ENCODE peak calls at places on chromosomes 16 and 17, in eight cellular contexts. P, L, K, W, M, H, G and O are unnamed samples.

GRCh38 chr16:21950782-21951521 is 2.2 kb upstream of the UQCRC2 start:
- DNase-seq in K (no peak), H (no peak), P (peak; percentile 19), L (no peak), G (peak; percentile 54), W (no peak), M (no peak), O (no peak)

GRCh38 chr16:50497592-50497991 is 50.6 kb upstream of the NKD1 start:
- DNase-seq in K (no peak), L (no peak), H (peak; percentile 0), M (no peak), W (peak; percentile 29), G (no peak), P (no peak), O (no peak)

GRCh38 chr17:12342609-12343248 is 322.1 kb downstream of the MAP2K4 start:
- DNase-seq in K (no peak), M (peak; percentile 54), L (no peak), H (no peak), G (no peak), W (peak; percentile 96), P (peak; percentile 23), O (no peak)

GRCh38 chr16:78227855-78228254 is 128.4 kb downstream of the WWOX start:
- DNase-seq in W (peak; percentile 66), G (no peak), K (no peak), P (no peak), L (no peak), H (no peak), M (no peak), O (no peak)

GRCh38 chr16:85258616-85259015 is 146.3 kb upstream of the CIBAR2 start:
- DNase-seq in H (no peak), P (peak; percentile 23), M (no peak), W (no peak), L (no peak), G (no peak), K (no peak), O (no peak)

GRCh38 chr16:79169239-79169638 is 431.3 kb downstream of the MAF start:
- DNase-seq in W (peak; percentile 85), K (no peak), L (no peak), M (no peak), P (peak; percentile 84), G (no peak), H (no peak), O (no peak)

GRCh38 chr16:87340198-87340597 is 23.0 kb upstream of the C16orf95 start:
- DNase-seq in H (no peak), W (no peak), M (no peak), G (no peak), K (no peak), L (no peak), P (no peak), O (no peak)

GRCh38 chr16:52446076-52446475 is 100.9 kb downstream of the TOX3 start:
- DNase-seq in W (no peak), G (no peak), M (no peak), P (no peak), L (no peak), K (no peak), H (no peak), O (no peak)

GRCh38 chr17:75983501-75984181 is 4.6 kb downstream of the TEN1 start:
- DNase-seq in K (no peak), L (no peak), H (no peak), M (no peak), W (peak; percentile 98), P (no peak), G (peak; percentile 42), O (no peak)

GRCh38 chr17:17395246-17395802 is 81.5 kb upstream of the MED9 start:
- DNase-seq in P (no peak), M (no peak), G (no peak), L (peak; percentile 44), K (no peak), H (no peak), W (peak; percentile 36), O (no peak)

GRCh38 chr16:52578829-52579193 is 31.9 kb upstream of the TOX3 start:
- DNase-seq in P (no peak), W (no peak), L (no peak), G (no peak), K (no peak), H (no peak), M (no peak), O (no peak)

GRCh38 chr16:27770271-27771196 is 220.6 kb downstream of the KATNIP start:
- DNase-seq in K (no peak), G (no peak), P (no peak), M (no peak), H (no peak), L (no peak), W (no peak), O (no peak)

GRCh38 chr16:30548392-30549255 is 9.6 kb downstream of the ZNF764 start:
- DNase-seq in K (no peak), P (no peak), L (no peak), G (no peak), H (no peak), W (no peak), M (no peak), O (no peak)

GRCh38 chr17:49557204-49558024 is 18.3 kb upstream of the NXPH3 start:
- DNase-seq in G (peak; percentile 71), W (peak; percentile 87), P (peak; percentile 61), H (no peak), K (peak; percentile 32), L (no peak), M (no peak), O (no peak)

GRCh38 chr16:11992594-11993524 is 16.3 kb downstream of the SNX29 start:
- DNase-seq in M (no peak), K (no peak), G (no peak), W (no peak), H (no peak), P (no peak), L (no peak), O (no peak)

GRCh38 chr17:68675723-68676122 is 74.6 kb upstream of the FAM20A start:
- DNase-seq in H (no peak), P (no peak), L (no peak), G (no peak), W (peak; percentile 27), M (no peak), K (no peak), O (no peak)

GRCh38 chr17:80872999-80873951 is 118.4 kb upstream of the CHMP6 start:
- DNase-seq in W (peak; percentile 90), P (no peak), H (no peak), L (no peak), M (peak; percentile 6), G (no peak), K (no peak), O (no peak)

GRCh38 chr16:65790768-65791167 is 575.7 kb upstream of the CDH5 start:
- DNase-seq in M (no peak), W (no peak), G (no peak), H (no peak), K (no peak), P (no peak), L (no peak), O (no peak)

GRCh38 chr17:59840908-59841666 is 51.7 kb downstream of the TUBD1 start:
- DNase-seq in W (no peak), P (no peak), G (peak; percentile 79), M (no peak), K (no peak), H (no peak), L (no peak), O (no peak)

GRCh38 chr16:73976661-73977060 is 320.0 kb upstream of the PSMD7 start:
- DNase-seq in H (no peak), P (no peak), W (no peak), K (no peak), G (no peak), L (no peak), M (no peak), O (no peak)

GRCh38 chr17:45325810-45326209 is 9.0 kb upstream of the MAP3K14 start:
- DNase-seq in K (no peak), G (no peak), W (peak; percentile 34), H (no peak), L (no peak), P (no peak), M (no peak), O (no peak)

DNA sequence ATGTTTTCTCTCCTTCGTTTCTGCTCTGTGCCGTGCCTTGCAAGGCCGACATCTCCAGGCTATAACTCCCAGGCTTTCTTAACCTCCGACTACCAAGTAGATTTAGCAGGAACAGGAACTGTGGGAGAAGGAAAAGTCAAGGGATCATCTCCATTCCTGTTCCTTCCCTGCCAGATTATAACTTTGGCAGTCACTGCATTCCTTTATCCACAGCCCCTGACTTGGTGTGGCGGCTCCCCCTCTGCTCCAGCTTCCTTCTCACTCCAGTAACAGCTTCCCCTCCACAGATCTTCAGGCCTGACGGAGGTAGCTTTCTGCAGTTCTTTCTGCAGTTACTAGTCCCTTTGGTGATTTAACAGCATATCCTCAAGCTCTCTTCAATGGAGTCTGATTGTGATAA is 234.6 kb upstream of the MON1B start:
- DNase-seq in L (no peak), W (no peak), M (no peak), G (peak; percentile 33), H (no peak), K (no peak), P (no peak), O (no peak)
- TF ChIP-seq CTCF in L (no peak), W (no peak), M (no peak), G (no peak), H (no peak), K (no peak), P (no peak), O (no peak)

GRCh38 chr17:27494192-27495091 is 38.2 kb downstream of the KSR1 start:
- DNase-seq in H (no peak), P (no peak), M (peak; percentile 92), K (peak; percentile 21), L (peak; percentile 63), G (peak; percentile 71), W (peak; percentile 84), O (no peak)
- TF ChIP-seq CTCF in H (peak; percentile 17), P (peak; percentile 23), M (peak; percentile 50), K (no peak), L (peak; percentile 48), G (peak; percentile 33), W (peak; percentile 65), O (no peak)

DNA sequence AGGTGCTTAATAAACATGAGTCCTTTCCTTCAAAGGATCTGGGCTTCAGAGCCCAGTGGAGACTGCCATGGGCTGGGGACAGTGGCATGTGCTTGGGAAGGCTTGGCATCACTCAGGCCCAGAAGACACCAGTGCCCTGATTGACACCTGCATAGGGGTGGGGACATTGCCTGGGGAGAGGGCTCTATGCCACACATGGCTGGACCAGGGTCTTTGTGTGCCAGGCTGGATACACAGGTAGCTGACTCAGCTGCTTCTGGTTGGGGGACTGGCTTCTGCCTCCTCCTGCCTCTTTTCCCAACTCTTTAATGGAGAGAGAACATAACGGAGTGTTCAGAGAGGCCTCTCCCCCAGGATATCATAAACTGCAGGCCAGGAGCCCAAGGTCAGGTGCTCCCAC is 93.1 kb upstream of the TMEM97 start:
- DNase-seq in G (no peak), P (no peak), L (no peak), W (no peak), H (no peak), M (no peak), K (no peak), O (no peak)
- TF ChIP-seq CTCF in G (no peak), P (no peak), L (no peak), W (no peak), H (no peak), M (no peak), K (no peak), O (no peak)

DNA sequence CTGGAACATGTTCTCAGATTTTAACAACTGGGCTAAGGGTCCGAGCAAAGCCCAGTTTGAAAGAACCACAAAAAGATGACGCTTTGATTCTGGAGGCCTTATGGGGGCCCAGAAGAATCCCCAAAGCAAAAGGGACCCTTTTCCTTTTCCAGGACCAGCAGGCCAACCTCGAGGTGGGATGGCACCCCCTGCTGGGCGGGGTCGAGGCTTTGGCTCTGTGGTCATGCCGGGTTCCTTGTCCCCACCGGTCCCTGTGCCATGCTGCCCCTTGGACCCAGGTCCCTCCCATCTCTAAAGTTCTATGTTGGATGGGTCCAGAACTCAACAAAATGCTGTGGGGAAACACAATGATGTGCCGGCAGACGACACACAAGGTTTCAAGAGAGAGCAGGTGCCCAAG is 30.9 kb downstream of the TMEM204 start:
- DNase-seq in P (peak; percentile 8), L (no peak), M (no peak), G (no peak), H (no peak), K (no peak), W (no peak), O (no peak)
- TF ChIP-seq CTCF in P (peak; percentile 30), L (peak; percentile 50), M (peak; percentile 10), G (peak; percentile 24), H (peak; percentile 17), K (peak; percentile 27), W (no peak), O (no peak)